ENCODE peak calls at places on chromosomes 1 and 21, in seven cellular contexts. F is AG04450; Q is NCI-H1092 treated with DMSO at 0.1 percent for 48 hours; B is activated T-helper 9 cell treated with anti-CD3 and anti-CD28 coated beads, Interleukin-2, amount 50 U/mL, for 16 hours; U is fibroblast of pulmonary artery; W is activated naive CD4-positive, alpha-beta T cell; T is A549. Z is an unnamed sample.

GRCh38 chr1:8122477-8123407 is 96.6 kb upstream of the ERRFI1 start:
- DNase-seq in F (no peak), Q (no peak), B (no peak), U (peak; percentile 52), W (no peak), T (no peak), Z (no peak)

GRCh38 chr1:109466100-109466439 is 276 bp upstream of the SYPL2 start:
- DNase-seq in F (no peak), Q (no peak), B (no peak), U (no peak), W (no peak), T (no peak), Z (no peak)

GRCh38 chr1:12052997-12053686 is 10.0 kb upstream of the TNFRSF8 start:
- DNase-seq in F (no peak), Q (peak; percentile 40), B (no peak), U (no peak), W (no peak), T (no peak), Z (no peak)

GRCh38 chr1:11961230-11961629 is 19.0 kb upstream of the MFN2 start:
- DNase-seq in F (no peak), Q (no peak), B (no peak), U (peak; percentile 35), W (no peak), T (no peak), Z (no peak)

GRCh38 chr1:59285691-59286090 is 11.2 kb upstream of the FGGY start:
- DNase-seq in F (no peak), Q (no peak), B (no peak), U (no peak), W (no peak), T (no peak), Z (no peak)

GRCh38 chr1:179187043-179187442 is 42.4 kb downstream of the ABL2 start:
- DNase-seq in F (no peak), Q (no peak), B (no peak), U (no peak), W (no peak), T (no peak), Z (no peak)

GRCh38 chr1:213315571-213315970 is 264.5 kb downstream of the RPS6KC1 start:
- DNase-seq in F (no peak), Q (no peak), B (no peak), U (no peak), W (no peak), T (no peak), Z (no peak)

GRCh38 chr1:1037366-1038327 is 17.7 kb downstream of the AGRN start:
- DNase-seq in F (no peak), Q (no peak), B (no peak), U (no peak), W (no peak), T (no peak), Z (no peak)

GRCh38 chr1:26280333-26281042 is 602 bp downstream of the SH3BGRL3 start:
- DNase-seq in F (no peak), Q (no peak), B (no peak), U (no peak), W (no peak), T (no peak), Z (no peak)

GRCh38 chr1:162070825-162071224 is 1.3 kb downstream of the NOS1AP start:
- DNase-seq in F (no peak), Q (peak; percentile 9), B (no peak), U (no peak), W (no peak), T (no peak), Z (no peak)

GRCh38 chr1:81920245-81920740 is 119.6 kb downstream of the ADGRL2 start:
- DNase-seq in F (peak; percentile 38), Q (no peak), B (no peak), U (peak; percentile 80), W (no peak), T (no peak), Z (no peak)

GRCh38 chr1:90671736-90672135 is 45.4 kb downstream of the BARHL2 start:
- DNase-seq in F (no peak), Q (no peak), B (no peak), U (no peak), W (no peak), T (no peak), Z (no peak)

GRCh38 chr1:221897312-221897711 is 155.4 kb upstream of the DUSP10 start:
- DNase-seq in F (peak; percentile 18), Q (no peak), B (no peak), U (peak; percentile 10), W (no peak), T (no peak), Z (no peak)

GRCh38 chr1:165287329-165287728 is 69.2 kb downstream of the LMX1A start:
- DNase-seq in F (no peak), Q (no peak), B (no peak), U (no peak), W (no peak), T (no peak), Z (no peak)

GRCh38 chr1:224357626-224358124 is 996 bp downstream of the CNIH4 start:
- DNase-seq in F (no peak), Q (no peak), B (no peak), U (peak; percentile 79), W (no peak), T (peak; percentile 29), Z (no peak)

GRCh38 chr1:214404154-214404553 is 123.2 kb downstream of the SMYD2 start:
- DNase-seq in F (no peak), Q (no peak), B (no peak), U (peak; percentile 71), W (no peak), T (no peak), Z (no peak)

GRCh38 chr1:81458186-81458585 is 342.5 kb upstream of the ADGRL2 start:
- DNase-seq in F (no peak), Q (no peak), B (no peak), U (no peak), W (no peak), T (no peak), Z (no peak)

GRCh38 chr21:27346041-27346448 is 379.2 kb upstream of the ADAMTS5 start:
- DNase-seq in F (no peak), Q (no peak), B (no peak), U (peak; percentile 35), W (no peak), T (no peak), Z (no peak)

GRCh38 chr1:237124856-237125462 is 83.0 kb downstream of the RYR2 start:
- DNase-seq in F (no peak), Q (no peak), B (no peak), U (no peak), W (no peak), T (peak; percentile 33), Z (no peak)

GRCh38 chr1:6358144-6358624 is 35.4 kb downstream of the ACOT7 start:
- DNase-seq in F (no peak), Q (no peak), B (no peak), U (peak; percentile 41), W (no peak), T (no peak), Z (no peak)

GRCh38 chr21:42003051-42003461 is 7.1 kb downstream of the ZBTB21 start:
- DNase-seq in F (no peak), Q (no peak), B (peak; percentile 8), U (no peak), W (no peak), T (no peak), Z (no peak)

GRCh38 chr1:243294723-243295121 is 38.9 kb downstream of the SDCCAG8 start:
- DNase-seq in F (no peak), Q (no peak), B (no peak), U (peak; percentile 61), W (no peak), T (no peak), Z (no peak)

Z was measured in activated gamma-delta T cell treated with anti-CD3 and anti-CD28 coated beads, Interleukin-2, amount 50 U/mL, for 16 hours.